ENCODE peak calls at places on chromosomes 4 and X, in four cellular contexts. G, E, C and N are unnamed samples.

GRCh38 chr4:5959221-5959982 is 58.8 kb downstream of the C4orf50 start:
- DNase-seq in G (no peak), C (no peak), E (no peak), N (no peak)

GRCh38 chrX:136555694-136556093 is 23.7 kb downstream of the VGLL1 start:
- DNase-seq in C (no peak), E (no peak), G (no peak), N (no peak)

GRCh38 chr4:185127021-185127925 is 15.8 kb upstream of the SLC25A4 start:
- DNase-seq in E (no peak), G (peak; percentile 8), C (no peak), N (no peak)

GRCh38 chr4:107380190-107380589 is 339.8 kb downstream of the PAPSS1 start:
- DNase-seq in E (no peak), C (no peak), G (no peak), N (no peak)

GRCh38 chr4:149584703-149585102 is 230.9 kb downstream of the IQCM start:
- DNase-seq in C (no peak), G (no peak), E (no peak), N (no peak)

GRCh38 chrX:34656842-34657780 is at the start of gene TMEM47:
- DNase-seq in E (no peak), C (no peak), G (peak; percentile 81), N (no peak)

GRCh38 chr4:20122198-20122988 is 129.3 kb upstream of the SLIT2 start:
- DNase-seq in G (no peak), C (no peak), E (no peak), N (no peak)

GRCh38 chr4:98903561-98903960 is 25.4 kb downstream of the EIF4E start:
- DNase-seq in C (no peak), G (no peak), E (no peak), N (no peak)

GRCh38 chrX:33211356-33212254 is at the start of gene DMD:
- DNase-seq in E (no peak), C (no peak), G (peak; percentile 1), N (no peak)

GRCh38 chr4:37454263-37454800 is 209.8 kb downstream of the NWD2 start:
- DNase-seq in G (no peak), E (no peak), C (no peak), N (no peak)

GRCh38 chr4:15021301-15021700 is 19.0 kb downstream of the CPEB2 start:
- DNase-seq in G (no peak), E (no peak), C (no peak), N (no peak)

GRCh38 chr4:150988238-150988637 is 26.8 kb downstream of the LRBA start:
- DNase-seq in E (no peak), G (no peak), C (no peak), N (no peak)

GRCh38 chr4:140098481-140099132 is 55.4 kb downstream of the MAML3 start:
- DNase-seq in E (no peak), G (peak; percentile 76), C (no peak), N (no peak)

GRCh38 chr4:7034262-7035081 is 8.7 kb upstream of the TADA2B start:
- DNase-seq in G (peak; percentile 79), C (no peak), E (no peak), N (no peak)

GRCh38 chr4:177119021-177119461 is 190.6 kb upstream of the NEIL3 start:
- DNase-seq in C (no peak), E (no peak), G (no peak), N (no peak)

GRCh38 chrX:14243823-14244222 is 214.1 kb upstream of the GEMIN8 start:
- DNase-seq in E (no peak), C (no peak), G (no peak), N (no peak)

GRCh38 chrX:129934952-129935351 is 29.0 kb downstream of the UTP14A start:
- DNase-seq in G (no peak), C (no peak), E (no peak), N (no peak)

GRCh38 chr4:127138586-127138985 is 494.2 kb upstream of the INTU start:
- DNase-seq in E (no peak), C (no peak), G (no peak), N (no peak)

GRCh38 chr4:158930573-158930972 is 161.7 kb downstream of the FNIP2 start:
- DNase-seq in E (no peak), C (no peak), G (no peak), N (no peak)

GRCh38 chrX:78708171-78708570 is 39.3 kb upstream of the LPAR4 start:
- DNase-seq in E (no peak), C (no peak), G (peak; percentile 41), N (no peak)